ENCODE peak calls at places on chromosomes 1 and 21, in ten cellular contexts. I, B, J, S, D, G, Z, P, W and E are unnamed samples.

GRCh38 chr1:84090447-84091244 is 53.4 kb upstream of the PRKACB start:
- DNase-seq in B (no peak), Z (no peak), G (no peak), I (no peak), J (no peak), D (no peak), S (peak), P (no peak), W (no peak), E (no peak)

GRCh38 chr21:34882719-34883131 is 166.4 kb downstream of the RUNX1 start:
- DNase-seq in W (no peak), J (no peak), I (no peak), B (peak), Z (no peak), S (no peak), P (no peak), D (no peak), G (no peak), E (peak)

GRCh38 chr1:165354739-165355138 is 1.8 kb downstream of the LMX1A start:
- DNase-seq in I (no peak), B (no peak), S (no peak), D (no peak), P (no peak), G (no peak), Z (no peak), W (no peak), J (no peak), E (no peak)

GRCh38 chr1:52928083-52928404 is 968 bp downstream of the SCP2 start:
- DNase-seq in D (no peak), B (no peak), S (no peak), P (no peak), I (no peak), Z (no peak), G (no peak), J (no peak), W (no peak), E (no peak)

GRCh38 chr1:110554871-110555801 is 36.2 kb upstream of the KCNA10 start:
- DNase-seq in D (peak), W (no peak), J (peak), Z (peak), B (peak), I (peak), G (no peak), P (peak), S (peak), E (peak)

GRCh38 chr1:161905269-161905884 is 118.3 kb downstream of the OLFML2B start:
- DNase-seq in P (no peak), B (peak), W (no peak), Z (no peak), D (no peak), J (peak), I (no peak), G (no peak), S (no peak), E (peak)

GRCh38 chr1:156429308-156430060 is 60.5 kb downstream of the RHBG start:
- DNase-seq in P (no peak), W (no peak), J (no peak), Z (no peak), G (no peak), D (no peak), S (no peak), B (no peak), I (no peak), E (no peak)

GRCh38 chr1:32496127-32496526 is 31.3 kb downstream of the ZBTB8B start:
- DNase-seq in J (peak), I (no peak), G (no peak), D (no peak), P (no peak), B (no peak), S (no peak), W (no peak), Z (no peak), E (no peak)

GRCh38 chr1:20483833-20484525 is 2.0 kb downstream of the CAMK2N1 start:
- DNase-seq in S (no peak), Z (peak), J (peak), W (no peak), I (peak), P (no peak), B (no peak), G (no peak), D (no peak), E (peak)

GRCh38 chr1:1988061-1988945 is 15.3 kb downstream of the CFAP74 start:
- DNase-seq in P (no peak), S (no peak), I (no peak), G (no peak), Z (no peak), W (no peak), D (no peak), J (peak), B (no peak), E (no peak)

GRCh38 chr1:12148160-12148957 is 18.4 kb upstream of the TNFRSF1B start:
- DNase-seq in S (no peak), G (no peak), P (no peak), B (no peak), I (no peak), W (no peak), Z (no peak), D (no peak), J (peak), E (no peak)

GRCh38 chr1:14570514-14570913 is 28.0 kb upstream of the KAZN start:
- DNase-seq in B (no peak), P (no peak), J (no peak), W (no peak), Z (no peak), S (no peak), G (no peak), I (no peak), D (no peak), E (no peak)

GRCh38 chr1:241734533-241734932 is 82.5 kb downstream of the WDR64 start:
- DNase-seq in J (no peak), P (no peak), G (no peak), Z (no peak), D (no peak), B (no peak), S (no peak), I (no peak), W (no peak), E (no peak)

GRCh38 chr1:84619383-84620093 is 45.3 kb upstream of the CTBS start:
- DNase-seq in W (peak), I (no peak), D (peak), J (peak), P (no peak), S (no peak), Z (peak), B (no peak), G (no peak), E (no peak)

GRCh38 chr1:8562881-8563865 is 245.3 kb downstream of the SLC45A1 start:
- DNase-seq in P (no peak), S (no peak), G (peak), B (no peak), Z (no peak), J (no peak), W (no peak), I (no peak), D (no peak), E (no peak)

GRCh38 chr1:248850536-248851251 is 8.2 kb downstream of the ZNF692 start:
- DNase-seq in G (no peak), D (no peak), J (no peak), I (no peak), W (no peak), S (no peak), B (no peak), Z (peak), P (no peak), E (no peak)

GRCh38 chr1:41025979-41026819 is 4.7 kb upstream of the SLFNL1 start:
- DNase-seq in G (no peak), P (no peak), S (no peak), B (no peak), J (no peak), Z (no peak), D (no peak), I (no peak), W (no peak), E (no peak)

GRCh38 chr1:222047370-222047769 is 305.5 kb upstream of the DUSP10 start:
- DNase-seq in I (no peak), Z (no peak), S (no peak), J (no peak), D (no peak), P (no peak), G (no peak), B (no peak), W (no peak), E (no peak)

GRCh38 chr1:212967767-212968166 is 17.4 kb downstream of the VASH2 start:
- DNase-seq in B (no peak), Z (no peak), G (peak), J (no peak), D (no peak), S (no peak), W (no peak), P (no peak), I (no peak), E (no peak)

GRCh38 chr1:156608036-156608674 is 6.9 kb upstream of the GPATCH4 start:
- DNase-seq in D (peak), G (peak), B (peak), P (peak), J (peak), S (peak), Z (peak), W (no peak), I (peak), E (peak)

GRCh38 chr1:57461405-57461804 is 37.5 kb upstream of the DAB1 start:
- DNase-seq in I (no peak), P (no peak), S (no peak), D (no peak), W (no peak), B (no peak), G (no peak), J (no peak), Z (no peak), E (no peak)

GRCh38 chr1:235259133-235259778 is 68.7 kb downstream of the ARID4B start:
- DNase-seq in P (no peak), G (no peak), S (no peak), I (no peak), D (no peak), Z (no peak), J (no peak), W (no peak), B (no peak), E (no peak)

GRCh38 chr1:237901284-237901870 is 10.7 kb upstream of the ZP4 start:
- DNase-seq in S (no peak), G (no peak), Z (no peak), P (no peak), J (peak), W (no peak), I (no peak), D (no peak), B (peak), E (no peak)

GRCh38 chr1:67031121-67031520 is 22.8 kb downstream of the SLC35D1 start:
- DNase-seq in Z (no peak), J (no peak), P (no peak), I (no peak), W (no peak), D (no peak), S (no peak), G (no peak), B (no peak), E (no peak)

GRCh38 chr21:44378646-44379581 is 25.5 kb downstream of the TRPM2 start:
- DNase-seq in Z (no peak), J (no peak), S (no peak), I (no peak), B (no peak), W (no peak), G (no peak), P (peak), D (no peak), E (no peak)

GRCh38 chr1:27377760-27378495 is 3.3 kb upstream of the FCN3 start:
- DNase-seq in S (no peak), W (no peak), G (no peak), B (no peak), J (no peak), P (no peak), I (no peak), Z (no peak), D (no peak), E (no peak)

GRCh38 chr1:54224233-54224632 is 24.3 kb downstream of the MRPL37 start:
- DNase-seq in I (no peak), D (no peak), J (no peak), G (no peak), Z (no peak), P (no peak), S (no peak), B (no peak), W (no peak), E (no peak)

GRCh38 chr1:27589441-27589840 is 14.5 kb downstream of the AHDC1 start:
- DNase-seq in J (no peak), Z (no peak), S (no peak), W (no peak), D (no peak), G (no peak), I (no peak), P (no peak), B (no peak), E (no peak)

GRCh38 chr1:164720329-164721036 is 161.5 kb downstream of the PBX1 start:
- DNase-seq in W (no peak), B (no peak), D (no peak), J (no peak), S (no peak), G (no peak), Z (no peak), P (no peak), I (no peak), E (no peak)

GRCh38 chr1:180815188-180815587 is 97.5 kb upstream of the KIAA1614 start:
- DNase-seq in Z (no peak), I (no peak), J (no peak), W (no peak), D (no peak), G (no peak), P (no peak), S (no peak), B (no peak), E (no peak)

GRCh38 chr1:216742625-216743024 is 19.4 kb upstream of the ESRRG start:
- DNase-seq in I (no peak), D (no peak), G (no peak), J (peak), B (no peak), W (no peak), Z (no peak), S (no peak), P (no peak), E (no peak)

GRCh38 chr1:111967886-111968285 is 21.6 kb downstream of the KCND3 start:
- DNase-seq in I (no peak), Z (no peak), G (no peak), S (no peak), P (no peak), D (no peak), W (no peak), B (no peak), J (no peak), E (no peak)